ENCODE peak calls at places on chromosomes 3 and 15, in nine cellular contexts. G is GM12892, B is HepG2, U is stomach, K is H1, V is GM12878, C is spleen, Z is suprapubic skin, R is transverse colon. W is an unnamed sample.

GRCh38 chr15:101505610-101506337 is 16.3 kb upstream of the PCSK6 start:
- DNase-seq in V (no peak), R (no peak), Z (no peak), G (no peak), U (no peak), B (no peak), K (no peak), C (no peak), W (no peak)

GRCh38 chr15:55334997-55335396 is 16.0 kb downstream of the PIGB start:
- DNase-seq in Z (no peak), V (no peak), K (no peak), U (no peak), R (no peak), G (no peak), B (peak), C (no peak), W (no peak)

GRCh38 chr3:69716119-69716518 is 23.1 kb upstream of the MITF start:
- DNase-seq in U (no peak), G (no peak), B (no peak), R (no peak), K (no peak), Z (no peak), C (no peak), V (no peak), W (no peak)

GRCh38 chr15:100276519-100276918 is 65.3 kb downstream of the ADAMTS17 start:
- DNase-seq in Z (no peak), K (no peak), V (no peak), C (no peak), B (no peak), U (no peak), R (no peak), G (no peak), W (no peak)

GRCh38 chr15:44535509-44536297 is 1.2 kb upstream of the EIF3J start:
- DNase-seq in V (no peak), Z (no peak), C (peak), R (peak), B (peak), K (no peak), G (peak), U (no peak), W (no peak)

GRCh38 chr15:31366169-31366734 is 39.6 kb downstream of the KLF13 start:
- DNase-seq in B (no peak), R (peak), U (no peak), Z (no peak), V (no peak), K (no peak), G (no peak), C (peak), W (no peak)

GRCh38 chr3:43477600-43477999 is 144.2 kb downstream of the ANO10 start:
- DNase-seq in Z (no peak), G (no peak), V (no peak), U (no peak), K (no peak), R (peak), B (no peak), C (peak), W (no peak)

GRCh38 chr3:138459619-138460535 is 25.5 kb downstream of the ESYT3 start:
- DNase-seq in G (no peak), U (no peak), R (no peak), B (no peak), Z (peak), C (peak), V (no peak), K (no peak), W (no peak)

GRCh38 chr15:25682349-25682748 is 180.8 kb downstream of the ATP10A start:
- DNase-seq in R (no peak), Z (no peak), K (no peak), C (no peak), U (no peak), G (no peak), V (no peak), B (no peak), W (no peak)
- TF ChIP-seq POLR2AphosphoS5 in R (no peak), Z (no peak), K (no peak), C (no peak), U (no peak), G (no peak), V (no peak), B (no peak), W (no peak)

GRCh38 chr15:75455424-75455981 is 4.0 kb upstream of the SIN3A start:
- DNase-seq in R (peak), Z (peak), B (peak), K (no peak), C (peak), V (peak), U (peak), G (peak), W (peak)
- TF ChIP-seq POLR2A in R (peak), Z (no peak), B (no peak), K (no peak), C (no peak), V (no peak), U (peak), G (no peak), W (no peak)

DNA sequence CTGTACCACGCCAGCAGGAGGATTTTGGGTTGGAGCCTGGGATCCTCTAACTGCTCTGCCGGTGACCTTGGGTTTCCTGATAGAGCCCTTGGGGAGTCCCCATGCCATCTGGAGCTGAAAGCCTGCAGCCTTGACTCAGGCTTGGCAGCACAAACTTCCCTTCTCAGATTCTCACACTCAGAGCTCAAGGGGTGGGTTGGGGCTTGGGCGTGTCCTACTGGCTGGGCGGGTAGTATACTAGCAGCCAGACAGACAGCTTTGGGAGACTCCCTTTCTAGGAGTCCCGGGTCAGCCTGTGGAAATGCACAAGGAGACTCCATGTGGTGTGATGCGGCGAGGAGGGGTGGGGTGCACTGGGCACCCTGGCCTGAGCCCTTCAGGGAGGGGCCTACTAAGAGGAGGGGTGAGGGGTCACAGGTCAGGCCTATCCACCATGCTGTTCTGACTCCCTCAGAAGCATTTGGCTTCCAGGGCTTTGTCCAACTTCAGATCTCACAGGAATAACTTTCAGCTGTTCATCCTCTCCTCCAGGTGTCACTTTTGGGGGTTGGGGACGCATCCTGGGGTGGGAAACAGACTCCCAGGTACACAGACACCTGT is 21.6 kb upstream of the PLXNA1 start:
- DNase-seq in K (no peak), V (no peak), B (no peak), R (peak), U (no peak), G (no peak), Z (peak), C (peak), W (peak)
- TF ChIP-seq POLR2AphosphoS5 in K (no peak), V (no peak), B (no peak), R (no peak), U (no peak), G (no peak), Z (no peak), C (no peak), W (no peak)

DNA sequence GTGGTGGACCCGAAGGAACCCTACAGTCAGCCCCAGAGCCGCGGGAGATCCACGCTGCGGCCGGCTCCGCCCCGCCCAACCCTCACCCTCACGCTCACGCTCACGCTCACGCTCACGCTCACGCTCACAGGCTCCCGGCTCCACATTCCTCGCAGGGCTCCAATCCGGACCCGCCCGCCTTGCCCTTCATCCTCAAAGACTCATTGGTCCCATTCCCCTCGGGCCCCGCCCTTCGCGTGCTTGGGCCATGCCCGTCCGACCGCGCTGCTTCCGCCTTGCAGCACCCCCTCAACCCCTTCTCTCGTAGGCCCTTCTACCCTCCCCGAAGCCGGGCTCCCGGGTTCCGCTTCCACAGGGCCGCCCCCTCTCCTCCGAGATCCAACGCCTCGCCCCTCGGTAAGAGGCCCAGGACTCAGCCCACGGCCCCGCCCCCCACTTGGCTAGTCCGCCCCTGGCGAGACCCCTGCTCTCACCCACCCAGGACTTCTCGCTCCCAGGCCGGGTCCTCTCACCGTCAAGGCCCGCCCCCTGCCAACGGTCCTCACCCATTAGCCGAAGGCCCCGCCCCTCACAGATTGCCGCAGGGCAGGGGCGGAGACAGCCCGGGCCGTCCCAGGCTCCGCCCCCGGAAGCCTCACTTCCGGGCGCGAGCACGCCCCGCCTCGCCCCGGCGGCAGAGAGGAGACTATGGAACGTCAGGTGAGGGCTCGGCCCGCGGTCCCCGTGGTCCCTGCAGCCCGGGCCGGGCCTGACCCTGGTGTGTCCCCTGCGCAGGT is at the start of gene APEH:
- DNase-seq in K (peak), R (peak), V (peak), B (peak), U (peak), Z (peak), G (peak), C (peak), W (peak)
- TF ChIP-seq POLR2A in K (no peak), R (peak), V (peak), B (no peak), U (no peak), Z (peak), G (peak), C (no peak), W (peak)

DNA sequence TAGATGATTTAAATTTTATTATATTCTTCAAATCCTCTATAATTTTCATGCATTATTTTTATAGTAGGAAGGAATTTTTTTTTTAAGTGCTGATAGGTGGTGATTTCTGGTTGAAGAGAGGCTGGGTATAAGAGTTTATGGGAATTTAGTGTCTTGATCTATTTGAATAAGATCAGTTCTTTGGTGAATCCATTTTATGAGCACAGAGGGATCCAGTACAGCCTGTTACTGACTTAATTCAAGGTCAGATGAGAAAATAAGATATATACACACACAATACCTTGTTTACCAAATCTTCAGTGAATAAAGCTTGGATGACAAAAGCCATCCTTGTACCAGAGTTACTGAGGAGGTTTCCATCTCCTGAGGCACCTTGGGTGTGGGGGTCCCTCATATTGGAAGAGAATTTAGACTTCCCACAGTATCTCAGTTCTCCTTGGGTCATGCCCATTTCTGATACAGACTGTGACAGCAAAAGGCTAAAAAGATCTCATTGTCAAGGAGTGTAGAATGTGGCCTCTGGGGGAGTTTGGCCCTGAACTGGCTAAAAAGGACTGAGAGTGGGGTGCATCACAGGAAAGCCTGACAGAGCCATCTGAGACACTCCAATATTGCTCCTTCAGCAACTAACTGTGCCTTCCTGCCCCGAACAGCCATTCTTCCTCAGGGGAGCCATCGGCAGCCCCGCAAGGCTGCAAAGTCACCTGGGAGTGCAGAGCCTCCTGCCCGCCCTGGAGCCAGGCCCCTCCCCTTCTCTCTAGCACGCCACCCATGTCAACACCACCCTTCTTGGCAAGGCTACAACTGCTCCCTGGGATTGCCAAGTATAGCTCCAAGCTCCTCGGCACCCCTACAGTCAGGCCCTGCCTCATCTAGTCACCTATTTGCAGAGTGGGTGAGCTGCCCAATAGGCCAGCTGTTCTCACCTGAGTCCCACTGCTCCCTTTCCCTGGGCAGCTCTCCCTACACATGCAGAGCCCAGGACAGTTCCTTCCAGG is 43.1 kb upstream of the HACD2 start:
- DNase-seq in Z (no peak), B (no peak), G (no peak), K (no peak), U (peak), C (no peak), R (peak), V (no peak), W (no peak)
- TF ChIP-seq POLR2AphosphoS5 in Z (no peak), B (no peak), G (no peak), K (no peak), U (no peak), C (peak), R (peak), V (no peak), W (no peak)

DNA sequence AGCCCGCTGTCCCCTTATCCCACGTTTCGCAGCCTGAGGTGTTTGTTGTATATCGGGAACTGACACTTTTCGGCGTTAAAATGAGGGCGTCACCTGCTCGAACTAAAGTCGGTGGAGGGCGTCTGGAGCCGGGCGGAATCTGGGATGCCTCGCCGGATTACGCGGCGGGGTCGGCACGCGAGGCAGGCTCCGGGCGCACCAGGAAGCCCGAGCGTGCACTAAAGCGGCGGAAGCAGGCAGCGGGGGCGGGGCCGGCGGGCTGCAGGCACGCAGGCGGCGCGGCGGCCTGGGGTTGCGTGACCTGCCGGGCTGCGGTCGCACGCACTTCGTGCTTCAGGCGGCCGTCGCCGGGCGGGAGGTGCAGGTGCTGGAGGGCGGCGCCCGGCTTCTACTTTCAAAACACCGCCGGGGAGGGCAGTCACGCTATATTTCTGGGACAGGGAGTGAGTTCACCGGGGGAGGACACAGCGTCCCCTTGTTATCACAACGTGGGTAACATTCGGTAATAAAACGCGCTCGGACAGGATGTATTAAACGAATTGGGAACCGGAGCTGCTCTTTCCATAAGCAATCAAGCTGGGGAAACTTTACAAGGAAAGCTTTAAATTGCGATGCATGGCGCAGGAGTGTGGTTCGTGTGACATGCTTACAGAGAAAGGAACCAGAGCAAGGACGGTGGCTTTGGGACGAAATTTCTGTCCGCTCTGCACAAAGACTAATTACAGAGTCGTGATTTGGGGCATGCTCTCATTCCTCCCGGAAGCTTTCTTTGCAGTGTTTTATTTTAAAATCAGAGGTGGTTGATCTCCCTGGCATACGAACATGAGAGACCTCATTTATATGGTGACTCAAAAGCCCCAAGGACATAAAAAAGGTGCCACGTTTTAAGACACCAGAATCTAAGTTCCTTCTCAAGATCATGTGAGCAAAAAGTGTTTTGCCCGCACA is 9.1 kb upstream of the LEKR1 start:
- DNase-seq in V (peak), B (no peak), C (peak), G (peak), Z (peak), K (peak), U (peak), R (peak), W (peak)
- TF ChIP-seq POLR2A in V (peak), B (no peak), C (peak), G (peak), Z (peak), K (no peak), U (peak), R (peak), W (peak)

GRCh38 chr15:93087825-93088199 is 1.2 kb downstream of the RGMA start:
- DNase-seq in V (peak), B (peak), R (peak), K (peak), U (peak), C (peak), Z (no peak), G (no peak), W (peak)
- TF ChIP-seq POLR2AphosphoS5 in V (no peak), B (no peak), R (no peak), K (no peak), U (no peak), C (no peak), Z (no peak), G (no peak), W (no peak)

GRCh38 chr15:67775998-67776397 is 49.3 kb upstream of the SKOR1 start:
- DNase-seq in R (no peak), B (no peak), Z (no peak), G (no peak), V (no peak), C (no peak), K (no peak), U (no peak), W (no peak)
- TF ChIP-seq POLR2A in R (no peak), B (no peak), Z (no peak), G (no peak), V (no peak), C (no peak), K (no peak), U (no peak), W (no peak)